ENCODE peak calls at places on chromosomes 3 and 15, in eight cellular contexts. T, X, Q, L, J, R, H and N are unnamed samples.

GRCh38 chr3:177679568-177680441 is 482.5 kb upstream of the TBL1XR1 start:
- DNase-seq in L (no peak), H (no peak), X (peak; percentile 11), J (no peak), Q (no peak), T (no peak), R (no peak), N (no peak)

GRCh38 chr3:47293822-47294221 is 11.1 kb downstream of the KLHL18 start:
- DNase-seq in L (no peak), X (no peak), Q (no peak), R (no peak), J (no peak), H (no peak), T (no peak), N (no peak)

GRCh38 chr3:38138347-38139190 is at the start of gene MYD88:
- DNase-seq in Q (peak; percentile 95), J (peak; percentile 92), X (no peak), R (peak; percentile 81), T (peak; percentile 91), L (peak; percentile 76), H (peak; percentile 87), N (peak; percentile 97)

GRCh38 chr3:65607101-65607500 is 431.6 kb downstream of the MAGI1 start:
- DNase-seq in X (no peak), L (no peak), J (no peak), R (no peak), Q (no peak), T (no peak), H (no peak), N (no peak)

GRCh38 chr15:63277893-63278505 is 594 bp downstream of the APH1B start:
- DNase-seq in T (no peak), X (no peak), J (peak; percentile 70), R (no peak), H (peak; percentile 44), Q (no peak), L (no peak), N (no peak)

GRCh38 chr15:51493892-51494291 is 128.7 kb downstream of the DMXL2 start:
- DNase-seq in Q (no peak), J (no peak), H (no peak), L (peak; percentile 44), T (no peak), X (no peak), R (no peak), N (no peak)

GRCh38 chr3:40120816-40121215 is 188.7 kb upstream of the EIF1B start:
- DNase-seq in R (no peak), H (no peak), L (no peak), Q (no peak), T (no peak), J (no peak), X (no peak), N (no peak)

GRCh38 chr15:100335335-100335999 is 6.3 kb downstream of the ADAMTS17 start:
- DNase-seq in H (no peak), R (no peak), L (no peak), J (no peak), T (no peak), X (no peak), Q (no peak), N (peak; percentile 88)

GRCh38 chr15:48064435-48064834 is 56.4 kb upstream of the SLC24A5 start:
- DNase-seq in R (no peak), H (no peak), J (no peak), T (no peak), X (no peak), L (no peak), Q (no peak), N (no peak)

GRCh38 chr3:188139466-188139865 is 14.5 kb upstream of the LPP start:
- DNase-seq in L (no peak), H (no peak), X (no peak), J (no peak), Q (no peak), T (no peak), R (no peak), N (no peak)

GRCh38 chr15:81427176-81427575 is 53.2 kb upstream of the TMC3 start:
- DNase-seq in R (no peak), Q (no peak), X (no peak), J (no peak), H (no peak), L (no peak), T (no peak), N (no peak)

GRCh38 chr15:79018960-79019359 is 71.6 kb downstream of the RASGRF1 start:
- DNase-seq in H (no peak), T (no peak), L (no peak), X (no peak), R (no peak), Q (peak; percentile 46), J (no peak), N (no peak)

GRCh38 chr3:122977645-122978466 is 49.7 kb downstream of the SEMA5B start:
- DNase-seq in T (peak; percentile 77), X (peak; percentile 91), Q (peak; percentile 94), R (no peak), J (no peak), L (peak; percentile 12), H (no peak), N (no peak)

GRCh38 chr3:128787256-128788253 is 61.6 kb downstream of the RAB7A start:
- DNase-seq in J (no peak), Q (no peak), H (no peak), X (peak; percentile 48), L (peak; percentile 19), T (no peak), R (no peak), N (no peak)

GRCh38 chr15:91100561-91101355 is 701 bp downstream of the SV2B start:
- DNase-seq in H (no peak), L (peak; percentile 6), J (no peak), Q (no peak), T (peak; percentile 27), X (no peak), R (no peak), N (no peak)

GRCh38 chr15:28051920-28052633 is 47.0 kb downstream of the OCA2 start:
- DNase-seq in Q (no peak), R (no peak), J (no peak), L (no peak), H (no peak), T (no peak), X (no peak), N (peak; percentile 75)